ENCODE peak calls at places on chromosomes 13 and 19, in ten cellular contexts. N is foreskin melanocyte, Y is endothelial cell of umbilical vein, S is EL, Z is HTR-8/SVneo, P is ELR, J is left lung, E is IMR-90, L is anterior cingulate cortex, F is EH. M is an unnamed sample.

GRCh38 chr19:19410553-19411550 is 5.4 kb downstream of the GATAD2A start:
- DNase-seq in N (no peak), Y (no peak), S (no peak), Z (no peak), P (no peak), J (no peak), E (no peak), L (no peak), F (no peak), M (no peak)

GRCh38 chr19:28710278-28710677 is 502.7 kb downstream of the UQCRFS1 start:
- DNase-seq in N (peak), Y (peak), S (peak), Z (peak), P (peak), J (no peak), E (peak), L (no peak), F (peak), M (peak)

GRCh38 chr19:10189631-10190425 is 4.9 kb downstream of the DNMT1 start:
- DNase-seq in N (no peak), Y (no peak), S (no peak), Z (no peak), P (peak), J (no peak), E (peak), L (no peak), F (no peak), M (no peak)

GRCh38 chr19:18562086-18562485 is 4.4 kb downstream of the KXD1 start:
- DNase-seq in N (no peak), Y (peak), S (no peak), Z (no peak), P (no peak), J (no peak), E (no peak), L (no peak), F (no peak), M (no peak)

GRCh38 chr13:27170221-27170520 is 1.4 kb downstream of the USP12 start:
- DNase-seq in N (no peak), Y (no peak), S (no peak), Z (no peak), P (peak), J (no peak), E (peak), L (no peak), F (peak), M (peak)

GRCh38 chr13:61905054-61905453 is 489.4 kb upstream of the PCDH20 start:
- DNase-seq in N (no peak), Y (no peak), S (no peak), Z (no peak), P (no peak), J (no peak), E (no peak), L (no peak), F (no peak), M (no peak)

GRCh38 chr19:12745166-12745897 is 6.3 kb upstream of the BEST2 start:
- DNase-seq in N (no peak), Y (no peak), S (peak), Z (no peak), P (peak), J (no peak), E (no peak), L (no peak), F (no peak), M (no peak)

GRCh38 chr13:113923376-113924063 is 50.4 kb downstream of the C13orf46 start:
- DNase-seq in N (no peak), Y (no peak), S (no peak), Z (no peak), P (no peak), J (no peak), E (no peak), L (no peak), F (no peak), M (no peak)

GRCh38 chr19:11832253-11832912 is 16.1 kb upstream of the ZNF439 start:
- DNase-seq in N (no peak), Y (no peak), S (no peak), Z (no peak), P (no peak), J (no peak), E (no peak), L (no peak), F (no peak), M (no peak)

GRCh38 chr19:4715529-4716221 is 8.0 kb downstream of the DPP9 start:
- DNase-seq in N (no peak), Y (no peak), S (no peak), Z (no peak), P (no peak), J (peak), E (no peak), L (no peak), F (no peak), M (no peak)

GRCh38 chr13:112064222-112064621 is 2.7 kb upstream of the SOX1 start:
- DNase-seq in N (no peak), Y (no peak), S (no peak), Z (no peak), P (no peak), J (no peak), E (no peak), L (no peak), F (no peak), M (no peak)

GRCh38 chr13:39107484-39108040 is 69.3 kb downstream of the NHLRC3 start:
- DNase-seq in N (no peak), Y (no peak), S (no peak), Z (no peak), P (no peak), J (no peak), E (no peak), L (no peak), F (no peak), M (no peak)

GRCh38 chr13:70668293-70668692 is 560.0 kb upstream of the KLHL1 start:
- DNase-seq in N (no peak), Y (peak), S (no peak), Z (no peak), P (peak), J (peak), E (no peak), L (no peak), F (no peak), M (peak)

GRCh38 chr13:35055705-35056104 is 113.6 kb downstream of the NBEA start:
- DNase-seq in N (no peak), Y (no peak), S (no peak), Z (no peak), P (no peak), J (no peak), E (no peak), L (no peak), F (no peak), M (no peak)

GRCh38 chr13:113849546-113849945 is 14.3 kb downstream of the GAS6 start:
- DNase-seq in N (no peak), Y (no peak), S (peak), Z (no peak), P (peak), J (no peak), E (no peak), L (no peak), F (peak), M (peak)

GRCh38 chr19:42249149-42249750 is 5.7 kb downstream of the ERF start:
- DNase-seq in N (no peak), Y (no peak), S (no peak), Z (no peak), P (no peak), J (no peak), E (no peak), L (no peak), F (no peak), M (no peak)

GRCh38 chr13:114194853-114195252 is 15.8 kb downstream of the CFAP97D2 start:
- DNase-seq in N (no peak), Y (no peak), S (no peak), Z (no peak), P (no peak), J (no peak), E (no peak), L (no peak), F (no peak), M (no peak)

GRCh38 chr13:40318366-40318765 is 348.1 kb downstream of the FOXO1 start:
- DNase-seq in N (no peak), Y (peak), S (no peak), Z (no peak), P (no peak), J (peak), E (no peak), L (peak), F (no peak), M (no peak)

GRCh38 chr13:68697551-68697950 is 1410.1 kb upstream of the ATXN8OS start:
- DNase-seq in N (no peak), Y (no peak), S (no peak), Z (peak), P (peak), J (no peak), E (no peak), L (no peak), F (no peak), M (no peak)

GRCh38 chr19:45154064-45154827 is 6.5 kb downstream of the NKPD1 start:
- DNase-seq in N (no peak), Y (peak), S (peak), Z (peak), P (peak), J (no peak), E (peak), L (no peak), F (peak), M (peak)

GRCh38 chr13:28717170-28717569 is 1.6 kb downstream of the SLC46A3 start:
- DNase-seq in N (no peak), Y (no peak), S (no peak), Z (no peak), P (no peak), J (no peak), E (no peak), L (no peak), F (no peak), M (no peak)

GRCh38 chr13:112444001-112444311 is 67.8 kb downstream of the SPACA7 start:
- DNase-seq in N (peak), Y (peak), S (peak), Z (peak), P (peak), J (no peak), E (peak), L (peak), F (peak), M (peak)

GRCh38 chr13:99991806-99992242 is 10.2 kb downstream of the ZIC2 start:
- DNase-seq in N (no peak), Y (no peak), S (no peak), Z (no peak), P (no peak), J (no peak), E (no peak), L (no peak), F (no peak), M (no peak)

GRCh38 chr19:18401580-18402112 is 4.2 kb upstream of the LRRC25 start:
- DNase-seq in N (no peak), Y (no peak), S (peak), Z (no peak), P (peak), J (peak), E (peak), L (peak), F (peak), M (peak)

GRCh38 chr19:46753420-46754155 is 7.3 kb upstream of the STRN4 start:
- DNase-seq in N (no peak), Y (peak), S (peak), Z (no peak), P (peak), J (no peak), E (no peak), L (peak), F (peak), M (peak)

GRCh38 chr19:18831524-18832330 is at the start of gene UPF1:
- DNase-seq in N (peak), Y (peak), S (peak), Z (peak), P (peak), J (peak), E (peak), L (peak), F (peak), M (peak)

GRCh38 chr19:15358918-15359317 is 20.7 kb downstream of the AKAP8 start:
- DNase-seq in N (no peak), Y (no peak), S (no peak), Z (no peak), P (no peak), J (no peak), E (peak), L (no peak), F (peak), M (no peak)

GRCh38 chr13:36919206-36919832 is 719 bp downstream of the SMAD9 start:
- DNase-seq in N (no peak), Y (no peak), S (peak), Z (peak), P (peak), J (no peak), E (peak), L (peak), F (peak), M (peak)

GRCh38 chr19:327291-328024 is 17.1 kb downstream of the MIER2 start:
- DNase-seq in N (no peak), Y (no peak), S (no peak), Z (no peak), P (no peak), J (no peak), E (no peak), L (no peak), F (no peak), M (no peak)

GRCh38 chr19:38424272-38424671 is 1.7 kb downstream of the RASGRP4 start:
- DNase-seq in N (no peak), Y (no peak), S (no peak), Z (no peak), P (no peak), J (no peak), E (no peak), L (no peak), F (no peak), M (no peak)

M was measured in mammary epithelial cell.